ENCODE peak calls at places on chromosome 11, in ten cellular contexts. X, B, I, Z, Y, H, E, L, S and G are unnamed samples.
A peak's percentile ranks its signal among the peaks of the same experiment; 100 is the strongest.

GRCh38 chr11:85813721-85814120 is 2.8 kb upstream of the SYTL2 start:
- ATAC-seq in B (no peak), S (peak; percentile 59), I (no peak), X (no peak), L (peak; percentile 69), Z (no peak), Y (no peak), E (no peak), H (no peak), G (no peak)

GRCh38 chr11:46352063-46352841 is 5.0 kb downstream of the DGKZ start:
- ATAC-seq in E (peak; percentile 70), H (peak; percentile 28), L (peak; percentile 16), X (peak; percentile 30), B (no peak), Z (peak; percentile 42), Y (peak; percentile 61), S (peak; percentile 36), I (peak; percentile 65), G (no peak)

GRCh38 chr11:61090521-61090920 is 11.8 kb upstream of the CD5 start:
- ATAC-seq in Z (no peak), B (no peak), E (no peak), I (no peak), L (no peak), S (no peak), H (no peak), X (no peak), Y (no peak), G (no peak)

GRCh38 chr11:27373856-27374602 is 11.0 kb upstream of the CCDC34 start:
- ATAC-seq in S (no peak), Y (peak; percentile 16), B (no peak), X (no peak), L (peak; percentile 47), Z (no peak), E (peak; percentile 91), I (no peak), H (peak; percentile 92), G (no peak)

GRCh38 chr11:60169264-60169915 is 13.5 kb downstream of the MS4A6A start:
- ATAC-seq in L (peak; percentile 74), B (peak; percentile 61), I (no peak), E (peak; percentile 96), H (no peak), Y (no peak), Z (peak; percentile 40), X (no peak), S (peak; percentile 65), G (peak; percentile 83)

GRCh38 chr11:74487875-74488274 is 5.6 kb downstream of the LIPT2 start:
- ATAC-seq in S (no peak), E (no peak), Z (peak; percentile 88), H (peak; percentile 94), B (no peak), X (no peak), I (no peak), Y (peak; percentile 75), L (peak; percentile 38), G (no peak)

GRCh38 chr11:46072172-46072964 is 48.9 kb downstream of the PHF21A start:
- ATAC-seq in H (no peak), Z (no peak), S (no peak), E (no peak), L (no peak), I (no peak), X (no peak), Y (no peak), B (no peak), G (no peak)

GRCh38 chr11:70729949-70730348 is 331.6 kb downstream of the CTTN start:
- ATAC-seq in Y (no peak), L (peak; percentile 12), B (no peak), Z (no peak), I (no peak), H (no peak), X (no peak), S (no peak), E (no peak), G (no peak)

GRCh38 chr11:87359401-87359800 is 321.7 kb downstream of the TMEM135 start:
- ATAC-seq in L (peak; percentile 77), S (no peak), Y (no peak), I (no peak), X (no peak), B (no peak), H (peak; percentile 21), E (no peak), Z (no peak), G (no peak)

GRCh38 chr11:120709808-120710207 is 198.3 kb downstream of the GRIK4 start:
- ATAC-seq in X (no peak), L (no peak), Y (no peak), Z (no peak), H (no peak), E (no peak), I (no peak), B (no peak), S (no peak), G (no peak)

GRCh38 chr11:68413591-68413999 is 47.0 kb upstream of the PPP6R3 start:
- ATAC-seq in I (no peak), Y (no peak), X (no peak), E (peak; percentile 34), H (no peak), Z (no peak), S (no peak), B (no peak), L (no peak), G (no peak)

GRCh38 chr11:118625976-118626375 is 18.6 kb downstream of the PHLDB1 start:
- ATAC-seq in B (no peak), Y (no peak), S (no peak), E (no peak), I (no peak), H (no peak), X (no peak), Z (no peak), L (no peak), G (no peak)

GRCh38 chr11:85742348-85742747 is 56.4 kb upstream of the CCDC89 start:
- ATAC-seq in X (peak; percentile 73), S (no peak), H (no peak), B (no peak), L (no peak), Y (no peak), I (no peak), E (no peak), Z (no peak), G (no peak)

GRCh38 chr11:70603064-70603755 is 204.9 kb downstream of the CTTN start:
- ATAC-seq in X (no peak), Z (no peak), I (no peak), E (no peak), S (peak; percentile 7), B (peak; percentile 10), H (no peak), L (no peak), Y (no peak), G (no peak)

DNA sequence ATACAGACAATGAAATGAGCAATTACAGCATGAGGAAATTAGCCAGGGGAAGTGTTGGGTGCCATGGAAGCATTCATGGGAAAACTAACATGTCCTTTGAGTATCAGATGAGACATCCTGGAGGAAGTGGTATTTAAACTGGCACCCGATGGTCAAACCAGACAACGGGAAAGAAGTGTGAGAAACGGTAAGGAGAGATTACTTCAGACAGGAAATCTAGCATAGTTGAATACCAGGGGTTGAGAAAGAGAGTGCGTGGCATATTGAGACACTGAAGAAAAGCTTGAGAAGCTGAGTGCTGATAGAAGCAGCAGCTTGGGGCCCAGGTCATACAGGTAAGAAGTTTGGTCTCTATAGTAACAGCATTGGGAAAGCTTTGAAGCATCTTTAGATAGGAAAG is 175.3 kb downstream of the C11orf87 start:
- ATAC-seq in Y (no peak), L (no peak), B (no peak), S (no peak), I (no peak), Z (no peak), H (no peak), X (no peak), E (no peak), G (no peak)
- H3K4me1 ChIP-seq in Y (no peaks in the 10 kb centered on the region), L (no peaks in the 10 kb centered on the region), B (no peaks in the 10 kb centered on the region), S (no peaks in the 10 kb centered on the region), I (no peaks in the 10 kb centered on the region), Z (no peaks in the 10 kb centered on the region), H (no peaks in the 10 kb centered on the region), X (no peaks in the 10 kb centered on the region), E (no peaks in the 10 kb centered on the region), G (no peaks in the 10 kb centered on the region)

DNA sequence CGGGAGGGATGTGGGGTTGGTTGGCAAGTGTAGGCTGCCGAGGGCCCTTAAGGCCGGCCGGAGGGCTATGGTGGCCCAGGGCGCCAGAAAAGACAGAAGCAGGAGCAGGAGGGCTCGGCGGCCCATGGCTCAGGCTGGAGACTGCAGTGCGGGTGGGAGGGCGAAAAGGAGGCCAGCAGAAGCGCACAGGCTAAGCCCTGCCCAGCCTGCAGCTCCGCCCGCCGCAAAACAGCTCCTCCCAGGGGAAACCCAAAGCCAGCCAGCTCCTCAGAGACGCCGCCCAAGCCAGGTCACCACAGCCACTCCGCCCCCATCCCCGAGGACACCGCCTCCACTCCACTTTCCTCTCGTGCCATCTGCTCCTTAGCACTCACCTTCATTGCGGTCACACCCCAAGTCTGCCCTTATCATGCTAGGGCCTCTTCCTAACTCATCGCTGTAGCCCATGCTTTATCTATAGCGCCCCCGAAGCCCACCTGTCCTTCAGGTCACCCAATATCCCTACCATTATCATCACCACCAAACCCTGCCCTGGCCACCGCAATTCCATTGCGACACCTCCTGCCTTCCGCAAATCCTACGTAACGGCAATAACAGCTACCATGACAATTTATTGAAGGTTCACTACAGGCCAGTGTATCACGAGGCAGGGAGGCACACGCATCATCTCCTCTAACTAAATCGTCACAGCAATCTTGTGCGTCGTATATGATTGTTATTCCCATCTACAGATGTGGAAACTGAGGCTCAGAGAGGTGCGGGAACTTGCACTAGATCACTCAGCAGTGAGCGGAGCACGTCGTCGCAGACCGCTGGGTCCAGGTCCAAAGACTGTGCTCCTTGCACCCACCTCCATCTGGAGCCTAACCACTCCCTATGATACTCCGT is at the start of gene PRCP:
- ATAC-seq in L (peak; percentile 92), H (peak; percentile 95), Y (peak; percentile 95), Z (peak; percentile 89), E (peak; percentile 87), S (peak; percentile 95), I (peak; percentile 69), B (peak; percentile 93), X (peak; percentile 94), G (peak; percentile 92)
- TF ChIP-seq CTCF in L (no peak), H (peak; percentile 42), Y (no peak), Z (peak; percentile 2), E (no peak), S (no peak), I (no peak), B (no peak), X (no peak), G (no peak)

GRCh38 chr11:122731500-122731913 is 76.0 kb downstream of the UBASH3B start:
- ATAC-seq in B (peak; percentile 80), H (peak; percentile 63), S (no peak), E (peak; percentile 38), I (no peak), X (no peak), Z (no peak), L (no peak), Y (peak; percentile 93), G (no peak)
- H3K4me1 ChIP-seq in B (peaks cover 31% of the 10 kb centered on the region), H (peaks cover 23% of the 10 kb centered on the region), S (peaks cover 28% of the 10 kb centered on the region), E (no peaks in the 10 kb centered on the region), I (peaks cover 71% of the 10 kb centered on the region), X (peaks cover 9% of the 10 kb centered on the region), Z (no peaks in the 10 kb centered on the region), L (peaks cover 7% of the 10 kb centered on the region), Y (peaks cover 68% of the 10 kb centered on the region), G (no peaks in the 10 kb centered on the region)

GRCh38 chr11:64577202-64577601 is 13.8 kb upstream of the SLC22A12 start:
- ATAC-seq in L (no peak), B (no peak), S (no peak), E (no peak), I (no peak), Z (no peak), Y (no peak), X (no peak), H (no peak), G (no peak)
- TF ChIP-seq CTCF in L (no peak), B (no peak), S (no peak), E (no peak), I (no peak), Z (no peak), Y (no peak), X (no peak), H (no peak), G (no peak)